ENCODE peak calls at places on chromosomes 3 and 15, in six cellular contexts. J, G, K, U, A and F are unnamed samples.
A peak's percentile ranks its signal among the peaks of the same experiment; 100 is the strongest.

GRCh38 chr3:168212664-168213255 is 117.0 kb upstream of the GOLIM4 start:
- DNase-seq in A (no peak), J (no peak), G (no peak), K (no peak), U (no peak), F (no peak)

GRCh38 chr3:47362704-47363103 is 18.1 kb upstream of the PTPN23 start:
- DNase-seq in G (no peak), K (no peak), J (no peak), U (no peak), A (no peak), F (no peak)

GRCh38 chr15:57158589-57158988 is 217.7 kb upstream of the CGNL1 start:
- DNase-seq in U (no peak), K (no peak), G (no peak), A (no peak), J (no peak), F (no peak)

GRCh38 chr3:6971933-6972332 is 111.0 kb downstream of the GRM7 start:
- DNase-seq in K (no peak), U (no peak), G (no peak), J (no peak), A (no peak), F (no peak)

GRCh38 chr3:22353126-22353525 is 602.1 kb upstream of the ZNF385D start:
- DNase-seq in G (no peak), A (no peak), K (no peak), J (no peak), U (no peak), F (no peak)

GRCh38 chr3:16060358-16060852 is 114.1 kb upstream of the GALNT15 start:
- DNase-seq in K (no peak), U (peak; percentile 98), A (peak; percentile 38), J (no peak), G (no peak), F (no peak)

GRCh38 chr3:40116478-40117162 is 192.9 kb upstream of the EIF1B start:
- DNase-seq in A (no peak), K (no peak), J (no peak), U (no peak), G (no peak), F (no peak)

GRCh38 chr3:15055019-15055557 is 10.0 kb downstream of the MRPS25 start:
- DNase-seq in A (no peak), J (peak; percentile 30), G (peak; percentile 54), K (peak; percentile 55), U (no peak), F (no peak)

GRCh38 chr15:40543631-40544294 is 21.1 kb downstream of the CCDC32 start:
- DNase-seq in A (no peak), U (no peak), J (no peak), K (no peak), G (peak; percentile 94), F (no peak)

GRCh38 chr15:51117270-51117669 is 22.6 kb upstream of the TNFAIP8L3 start:
- DNase-seq in A (no peak), G (no peak), J (no peak), K (no peak), U (no peak), F (no peak)

GRCh38 chr15:91940466-91941381 is 87.2 kb downstream of the SLCO3A1 start:
- DNase-seq in J (no peak), G (no peak), U (no peak), A (no peak), K (no peak), F (no peak)

GRCh38 chr15:44094776-44095175 is 100.3 kb downstream of the FRMD5 start:
- DNase-seq in U (no peak), A (no peak), G (no peak), K (no peak), J (no peak), F (no peak)

GRCh38 chr3:25664066-25664809 is 469 bp downstream of the TOP2B start:
- DNase-seq in A (no peak), U (peak; percentile 29), K (peak; percentile 79), G (no peak), J (peak; percentile 25), F (no peak)

GRCh38 chr3:133540896-133541674 is 32.4 kb upstream of the CDV3 start:
- DNase-seq in U (peak; percentile 73), A (no peak), J (no peak), K (no peak), G (peak; percentile 45), F (peak; percentile 19)

GRCh38 chr3:14573706-14574105 is 33.6 kb upstream of the GRIP2 start:
- DNase-seq in G (no peak), J (no peak), K (no peak), U (no peak), A (no peak), F (no peak)

GRCh38 chr3:161273589-161274218 is 52.6 kb downstream of the NMD3 start:
- DNase-seq in J (no peak), K (no peak), U (peak; percentile 28), A (no peak), G (no peak), F (no peak)

GRCh38 chr15:68701886-68702285 is 118.8 kb downstream of the ANP32A start:
- DNase-seq in G (no peak), A (no peak), U (no peak), K (no peak), J (no peak), F (no peak)

GRCh38 chr3:126517986-126518778 is 609 bp upstream of the UROC1 start:
- DNase-seq in U (no peak), J (no peak), G (no peak), A (no peak), K (no peak), F (no peak)

GRCh38 chr3:124520970-124521369 is 209.3 kb upstream of the UMPS start:
- DNase-seq in J (no peak), A (no peak), U (peak; percentile 79), K (no peak), G (no peak), F (no peak)

GRCh38 chr15:27057904-27058645 is 87.1 kb downstream of the GABRG3 start:
- DNase-seq in K (no peak), U (no peak), G (no peak), A (no peak), J (no peak), F (no peak)

GRCh38 chr3:51943451-51944391 is 1.6 kb downstream of the PARP3 start:
- DNase-seq in K (no peak), G (no peak), J (peak; percentile 20), U (no peak), A (no peak), F (no peak)

GRCh38 chr15:28918141-28918983 is 32.6 kb downstream of the APBA2 start:
- DNase-seq in G (no peak), J (no peak), U (peak; percentile 20), A (peak; percentile 91), K (peak; percentile 45), F (no peak)

GRCh38 chr15:62068071-62068786 is 1.5 kb downstream of the C2CD4A start:
- DNase-seq in K (peak; percentile 15), G (no peak), A (no peak), U (peak; percentile 25), J (peak; percentile 17), F (peak; percentile 14)

DNA sequence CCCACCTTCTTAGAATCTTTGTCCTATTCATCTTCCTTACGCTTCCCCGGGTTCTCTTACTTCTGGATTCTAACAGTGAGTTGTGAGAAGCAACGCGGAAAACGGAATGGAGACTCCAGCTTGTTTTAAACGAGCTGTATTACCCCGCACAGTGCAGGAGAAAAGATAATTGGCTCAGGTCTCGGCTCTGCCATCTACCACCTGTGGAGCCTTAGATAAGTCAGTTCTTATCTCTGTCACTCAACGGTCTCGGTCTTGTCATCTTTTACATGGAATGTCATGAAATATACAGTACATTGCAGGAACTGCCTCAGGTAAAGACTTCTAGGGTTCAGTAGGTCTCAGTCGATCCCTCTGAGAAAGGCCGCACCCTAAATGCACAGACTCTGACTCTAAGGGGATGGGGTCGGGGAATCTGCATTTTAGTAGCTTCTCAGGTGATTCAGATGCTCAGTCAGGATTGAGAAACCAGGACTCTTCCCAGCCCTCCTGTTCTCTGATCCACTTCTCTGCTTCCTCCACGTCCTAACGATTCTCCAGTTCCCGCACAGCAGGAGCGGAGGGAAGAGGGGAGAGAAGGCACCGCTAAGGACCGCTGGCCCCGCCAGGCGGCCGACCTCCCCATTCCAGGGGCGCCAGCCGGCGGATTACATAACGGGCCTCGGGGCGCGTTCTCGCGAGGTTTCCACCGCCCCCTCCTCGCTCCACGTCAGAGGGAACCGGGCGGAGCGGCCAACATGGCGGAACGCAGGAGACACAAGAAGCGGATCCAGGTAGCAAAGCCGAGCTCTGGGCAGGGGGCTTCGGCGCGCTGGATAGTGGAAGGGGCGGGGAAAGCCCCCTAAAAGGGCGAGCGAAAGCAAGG is at the start of gene SEC62:
- DNase-seq in G (peak; percentile 65), A (peak; percentile 85), K (peak; percentile 93), U (peak; percentile 81), J (peak; percentile 61), F (peak; percentile 71)
- TF ChIP-seq POLR2A in G (peak; percentile 95), A (peak; percentile 93), K (peak; percentile 89), U (peak; percentile 72), J (peak; percentile 93), F (no peak)

DNA sequence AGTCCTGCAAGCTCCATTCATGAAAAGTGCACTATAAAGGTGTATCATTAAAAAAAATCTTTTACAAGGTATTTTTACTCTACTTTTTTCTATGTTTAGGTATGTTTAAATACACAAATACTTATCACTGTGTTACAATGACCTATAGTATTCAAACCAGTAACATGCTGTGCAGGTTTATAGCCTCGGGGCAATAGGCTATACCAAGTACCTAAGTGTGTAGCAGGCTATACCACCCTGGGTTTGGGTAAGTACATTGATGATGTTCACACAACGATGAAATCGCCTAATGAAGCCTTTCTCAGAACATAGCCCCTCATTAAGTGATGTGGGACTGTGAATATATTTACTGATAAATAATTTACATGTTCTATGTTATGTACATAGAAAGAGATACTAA is 104.6 kb downstream of the ATP1B3 start:
- DNase-seq in U (no peak), J (no peak), A (no peak), K (no peak), G (no peak), F (no peak)
- TF ChIP-seq POLR2AphosphoS5 in U (no peak), J (no peak), A (no peak), K (no peak), G (no peak), F (no peak)

DNA sequence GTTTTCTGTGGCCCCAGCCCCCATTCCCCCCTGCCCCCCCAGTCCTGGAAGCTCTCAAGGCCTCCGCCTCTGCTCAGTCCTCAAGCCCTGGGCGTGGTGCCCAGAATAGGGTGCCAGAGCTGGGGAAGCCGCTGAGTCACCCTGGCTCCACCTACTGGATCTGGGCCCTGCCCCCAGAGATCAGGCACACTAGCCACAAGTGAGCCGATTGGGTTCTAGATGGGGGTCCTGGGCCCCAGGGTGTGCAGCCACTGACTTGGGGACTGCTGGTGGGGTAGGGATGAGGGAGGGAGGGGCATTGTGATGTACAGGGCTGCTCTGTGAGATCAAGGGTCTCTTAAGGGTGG is 5.7 kb downstream of the EIF4G1 start:
- DNase-seq in K (peak; percentile 49), A (no peak), G (no peak), U (peak; percentile 34), J (no peak), F (no peak)
- TF ChIP-seq TAF1 in K (no peak), A (no peak), G (no peak), U (no peak), J (no peak), F (no peak)

GRCh38 chr3:111072016-111072891 is 638 bp downstream of the NECTIN3 start:
- DNase-seq in J (no peak), G (no peak), K (no peak), A (no peak), U (peak; percentile 5), F (no peak)
- TF ChIP-seq POLR2A in J (no peak), G (no peak), K (no peak), A (no peak), U (no peak), F (no peak)

DNA sequence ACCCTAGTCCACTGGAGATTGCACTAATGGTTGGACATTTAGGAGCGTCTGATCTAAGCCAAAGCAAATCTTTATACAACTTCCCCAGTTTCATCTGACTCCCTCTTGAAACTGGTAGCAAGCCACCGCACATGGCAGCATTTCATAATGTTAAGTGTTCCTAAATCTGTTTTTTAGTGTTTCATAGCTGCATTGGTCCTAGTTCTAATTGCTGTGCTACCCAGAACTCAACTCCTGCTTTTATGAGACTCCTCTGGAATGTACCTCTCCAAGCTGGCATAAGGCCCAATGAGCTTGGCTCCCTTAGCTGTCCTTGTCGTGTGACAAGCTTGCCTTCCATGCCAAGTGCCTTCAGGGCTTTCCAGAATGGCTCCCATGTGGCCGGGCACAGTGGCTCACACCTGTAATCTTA is 65.3 kb upstream of the FLNB start:
- DNase-seq in A (no peak), K (no peak), J (no peak), G (no peak), U (no peak), F (no peak)
- TF ChIP-seq POLR2AphosphoS5 in A (no peak), K (no peak), J (no peak), G (no peak), U (no peak), F (no peak)